ENCODE peak calls at places on chromosomes 16 and 17, in six cellular contexts. F, J, M, G, A and D are unnamed samples.

GRCh38 chr16:23920899-23921298 is 85.1 kb downstream of the PRKCB start:
- DNase-seq in F (no peak), J (no peak), M (no peak), G (no peak), A (no peak), D (no peak)

GRCh38 chr17:77317091-77317519 is 176.3 kb downstream of the SEC14L1 start:
- DNase-seq in F (peak), J (no peak), M (no peak), G (no peak), A (no peak), D (no peak)

GRCh38 chr16:51839697-51840462 is 688.8 kb upstream of the SALL1 start:
- DNase-seq in F (no peak), J (no peak), M (no peak), G (no peak), A (no peak), D (no peak)

GRCh38 chr16:53323924-53324323 is 110.3 kb upstream of the RBL2 start:
- DNase-seq in F (no peak), J (no peak), M (no peak), G (no peak), A (no peak), D (no peak)

GRCh38 chr17:83193336-83194188 is 114.2 kb downstream of the METRNL start:
- DNase-seq in F (peak), J (no peak), M (no peak), G (no peak), A (no peak), D (no peak)

GRCh38 chr17:55601874-55602364 is 90.7 kb upstream of the SMIM36 start:
- DNase-seq in F (no peak), J (peak), M (peak), G (no peak), A (no peak), D (peak)

GRCh38 chr17:80254396-80255241 is 6.0 kb upstream of the RNF213 start:
- DNase-seq in F (peak), J (no peak), M (peak), G (peak), A (no peak), D (no peak)

GRCh38 chr16:19239756-19240155 is 45.8 kb upstream of the CLEC19A start:
- DNase-seq in F (no peak), J (no peak), M (no peak), G (no peak), A (no peak), D (no peak)

GRCh38 chr17:40484973-40485530 is 16.4 kb downstream of the TNS4 start:
- DNase-seq in F (no peak), J (no peak), M (no peak), G (no peak), A (no peak), D (no peak)

GRCh38 chr16:67989322-67990017 is 9.2 kb upstream of the DPEP3 start:
- DNase-seq in F (no peak), J (no peak), M (peak), G (no peak), A (no peak), D (no peak)

GRCh38 chr16:1908081-1908633 is 10.1 kb downstream of the HS3ST6 start:
- DNase-seq in F (no peak), J (no peak), M (no peak), G (no peak), A (no peak), D (no peak)

GRCh38 chr16:30923554-30924085 is at the start of gene FBXL19:
- DNase-seq in F (peak), J (no peak), M (no peak), G (no peak), A (no peak), D (no peak)

GRCh38 chr16:82895843-82896242 is 269.1 kb downstream of the CDH13 start:
- DNase-seq in F (no peak), J (no peak), M (no peak), G (no peak), A (no peak), D (no peak)